ENCODE peak calls at places on chromosomes 5 and 9, in five cellular contexts. Z is endothelial cell of umbilical vein, S is NCI-H1092, J is progenitor cell of endocrine pancreas, K is lung. G is an unnamed sample.

GRCh38 chr5:102668220-102668930 is 86.7 kb upstream of the PAM start:
- DNase-seq in Z (no peak), S (peak), J (no peak), K (no peak), G (no peak)

GRCh38 chr9:134969401-134969800 is 51.7 kb upstream of the FCN1 start:
- DNase-seq in Z (no peak), S (no peak), J (no peak), K (no peak), G (no peak)

GRCh38 chr9:91914404-91914803 is 35.6 kb downstream of the ROR2 start:
- DNase-seq in Z (no peak), S (no peak), J (no peak), K (no peak), G (no peak)

GRCh38 chr9:131714161-131714646 is 25.7 kb downstream of the RAPGEF1 start:
- DNase-seq in Z (peak), S (no peak), J (no peak), K (no peak), G (no peak)

GRCh38 chr9:84314306-84314705 is 26.3 kb downstream of the SLC28A3 start:
- DNase-seq in Z (no peak), S (no peak), J (no peak), K (no peak), G (no peak)

GRCh38 chr9:15231788-15232635 is 75.0 kb downstream of the TTC39B start:
- DNase-seq in Z (peak), S (no peak), J (no peak), K (no peak), G (no peak)

GRCh38 chr5:29498412-29498811 is 1695.1 kb upstream of the CDH6 start:
- DNase-seq in Z (no peak), S (no peak), J (no peak), K (no peak), G (no peak)

GRCh38 chr5:176203086-176203485 is 35.1 kb upstream of the SIMC1 start:
- DNase-seq in Z (no peak), S (no peak), J (no peak), K (no peak), G (no peak)

GRCh38 chr5:123708074-123708806 is 196.3 kb downstream of the CSNK1G3 start:
- DNase-seq in Z (peak), S (no peak), J (no peak), K (no peak), G (no peak)

GRCh38 chr9:134707031-134707680 is 65.6 kb downstream of the COL5A1 start:
- DNase-seq in Z (peak), S (peak), J (no peak), K (peak), G (no peak)

GRCh38 chr5:163408311-163408923 is 29.0 kb upstream of the CCNG1 start:
- DNase-seq in Z (peak), S (peak), J (peak), K (peak), G (peak)

GRCh38 chr5:54361683-54362411 is 51.5 kb upstream of the ARL15 start:
- DNase-seq in Z (no peak), S (no peak), J (no peak), K (no peak), G (no peak)

GRCh38 chr5:158935215-158935614 is 164.5 kb downstream of the EBF1 start:
- DNase-seq in Z (no peak), S (no peak), J (no peak), K (no peak), G (no peak)

GRCh38 chr5:150778517-150779396 is at the start of gene SMIM3:
- DNase-seq in Z (peak), S (no peak), J (peak), K (peak), G (peak)